ENCODE peak calls at places on chromosomes 13 and 19, in nine cellular contexts. M is Calu3; O is NCI-H774; F is cardiac muscle cell; N is CD8-positive, alpha-beta memory T cell; H is HT-29; I is D341Med; Q is AG04449; D is brain pericyte. E is an unnamed sample.

GRCh38 chr19:44684892-44685847 is 13.8 kb upstream of the CEACAM16 start:
- DNase-seq in M (peak; percentile 64), O (no peak), F (peak; percentile 93), N (no peak), H (peak; percentile 90), I (peak; percentile 56), Q (peak; percentile 46), D (peak; percentile 18), E (no peak)

GRCh38 chr13:66914155-66914554 is 316.0 kb downstream of the PCDH9 start:
- DNase-seq in M (no peak), O (no peak), F (no peak), N (no peak), H (peak; percentile 22), I (no peak), Q (no peak), D (no peak), E (no peak)

GRCh38 chr19:22140356-22140755 is 56.4 kb downstream of the ZNF676 start:
- DNase-seq in M (no peak), O (no peak), F (no peak), N (no peak), H (no peak), I (no peak), Q (no peak), D (no peak), E (no peak)

GRCh38 chr19:1941146-1942077 is at the start of gene CSNK1G2:
- DNase-seq in M (no peak), O (no peak), F (no peak), N (no peak), H (no peak), I (no peak), Q (no peak), D (no peak), E (no peak)

GRCh38 chr19:14440049-14440448 is 6.9 kb downstream of the PKN1 start:
- DNase-seq in M (no peak), O (no peak), F (no peak), N (peak; percentile 69), H (no peak), I (peak; percentile 21), Q (no peak), D (no peak), E (no peak)

GRCh38 chr19:7636691-7637373 is at the start of gene STXBP2:
- DNase-seq in M (peak; percentile 88), O (peak; percentile 86), F (peak; percentile 65), N (peak; percentile 89), H (peak; percentile 76), I (peak; percentile 81), Q (no peak), D (no peak), E (no peak)

GRCh38 chr13:97758317-97758716 is 195.2 kb upstream of the IPO5 start:
- DNase-seq in M (no peak), O (no peak), F (peak; percentile 92), N (no peak), H (no peak), I (no peak), Q (no peak), D (no peak), E (peak; percentile 53)

GRCh38 chr19:49855277-49855675 is 4.3 kb downstream of the PTOV1 start:
- DNase-seq in M (no peak), O (no peak), F (no peak), N (no peak), H (no peak), I (peak; percentile 21), Q (no peak), D (no peak), E (no peak)

GRCh38 chr13:105047676-105048295 is 1487.7 kb downstream of the EFNB2 start:
- DNase-seq in M (no peak), O (no peak), F (peak; percentile 1), N (no peak), H (no peak), I (no peak), Q (no peak), D (no peak), E (no peak)

GRCh38 chr19:42392165-42392564 is 2.1 kb upstream of the CNFN start:
- DNase-seq in M (no peak), O (no peak), F (no peak), N (no peak), H (no peak), I (no peak), Q (no peak), D (no peak), E (no peak)

GRCh38 chr13:111329641-111330040 is 9.2 kb downstream of the TEX29 start:
- DNase-seq in M (no peak), O (no peak), F (no peak), N (no peak), H (no peak), I (peak; percentile 2), Q (no peak), D (no peak), E (no peak)

GRCh38 chr19:54918499-54918898 is 12.6 kb downstream of the NCR1 start:
- DNase-seq in M (no peak), O (no peak), F (no peak), N (no peak), H (no peak), I (no peak), Q (no peak), D (no peak), E (no peak)

GRCh38 chr19:32351807-32352630 is 6.6 kb downstream of the ZNF507 start:
- DNase-seq in M (no peak), O (no peak), F (peak; percentile 61), N (no peak), H (peak; percentile 36), I (no peak), Q (no peak), D (no peak), E (no peak)

GRCh38 chr13:80047406-80047805 is 293.5 kb downstream of the SPRY2 start:
- DNase-seq in M (no peak), O (no peak), F (peak; percentile 82), N (no peak), H (no peak), I (no peak), Q (peak; percentile 69), D (no peak), E (no peak)

GRCh38 chr13:43376596-43376995 is 353.2 kb downstream of the DNAJC15 start:
- DNase-seq in M (no peak), O (no peak), F (no peak), N (no peak), H (no peak), I (no peak), Q (no peak), D (no peak), E (no peak)

GRCh38 chr13:94169783-94170513 is 309.5 kb downstream of the DCT start:
- DNase-seq in M (no peak), O (no peak), F (peak; percentile 17), N (no peak), H (no peak), I (no peak), Q (no peak), D (no peak), E (no peak)

GRCh38 chr13:29754486-29754806 is 96.0 kb downstream of the UBL3 start:
- DNase-seq in M (no peak), O (no peak), F (peak; percentile 26), N (no peak), H (peak; percentile 43), I (no peak), Q (no peak), D (no peak), E (no peak)

GRCh38 chr13:25819856-25820530 is 231.8 kb downstream of the SHISA2 start:
- DNase-seq in M (no peak), O (peak; percentile 24), F (no peak), N (no peak), H (no peak), I (no peak), Q (no peak), D (no peak), E (no peak)

GRCh38 chr13:83286737-83287136 is 595.5 kb downstream of the SLITRK1 start:
- DNase-seq in M (no peak), O (no peak), F (peak; percentile 15), N (no peak), H (no peak), I (no peak), Q (no peak), D (no peak), E (no peak)

GRCh38 chr13:111384441-111385181 is 64.2 kb downstream of the TEX29 start:
- DNase-seq in M (no peak), O (no peak), F (no peak), N (no peak), H (no peak), I (no peak), Q (no peak), D (no peak), E (no peak)

GRCh38 chr13:104937881-104938280 is 1597.6 kb downstream of the EFNB2 start:
- DNase-seq in M (no peak), O (no peak), F (no peak), N (no peak), H (no peak), I (no peak), Q (no peak), D (no peak), E (no peak)

GRCh38 chr13:32587774-32588165 is 1.5 kb downstream of the PDS5B start:
- DNase-seq in M (no peak), O (peak; percentile 0), F (no peak), N (no peak), H (peak; percentile 67), I (no peak), Q (no peak), D (no peak), E (no peak)

GRCh38 chr19:48541813-48542212 is 10.2 kb upstream of the SULT2B1 start:
- DNase-seq in M (no peak), O (no peak), F (no peak), N (no peak), H (no peak), I (no peak), Q (no peak), D (no peak), E (no peak)

GRCh38 chr13:21069561-21070004 is 8.2 kb upstream of the LATS2 start:
- DNase-seq in M (no peak), O (no peak), F (peak; percentile 96), N (no peak), H (peak; percentile 47), I (no peak), Q (peak; percentile 97), D (peak; percentile 54), E (peak; percentile 91)

GRCh38 chr13:104584481-104584880 is 1518.3 kb upstream of the SLC10A2 start:
- DNase-seq in M (no peak), O (no peak), F (peak; percentile 9), N (no peak), H (no peak), I (no peak), Q (no peak), D (no peak), E (no peak)

GRCh38 chr13:29721766-29722165 is 126.3 kb upstream of the SLC7A1 start:
- DNase-seq in M (no peak), O (no peak), F (no peak), N (no peak), H (no peak), I (no peak), Q (no peak), D (no peak), E (no peak)

GRCh38 chr13:92804346-92804745 is 422.3 kb upstream of the GPC6 start:
- DNase-seq in M (no peak), O (no peak), F (peak; percentile 23), N (no peak), H (no peak), I (no peak), Q (no peak), D (no peak), E (no peak)

GRCh38 chr19:51124729-51125128 is at the start of gene SIGLEC9:
- DNase-seq in M (no peak), O (no peak), F (no peak), N (no peak), H (no peak), I (no peak), Q (no peak), D (no peak), E (no peak)

GRCh38 chr13:103516009-103516795 is 450.0 kb upstream of the SLC10A2 start:
- DNase-seq in M (no peak), O (no peak), F (no peak), N (no peak), H (no peak), I (no peak), Q (no peak), D (no peak), E (no peak)

GRCh38 chr19:30666301-30666803 is 294.2 kb downstream of the ZNF536 start:
- DNase-seq in M (peak; percentile 56), O (no peak), F (peak; percentile 36), N (no peak), H (peak; percentile 51), I (peak; percentile 76), Q (no peak), D (no peak), E (no peak)

GRCh38 chr13:54194233-54195024 is 1165.8 kb downstream of the OLFM4 start:
- DNase-seq in M (no peak), O (no peak), F (no peak), N (no peak), H (no peak), I (no peak), Q (no peak), D (no peak), E (peak; percentile 28)